ENCODE peak calls at places on chromosomes 5 and 9, in ten cellular contexts. R is GM23338; G is endodermal cell; T is CD8-positive, alpha-beta T cell; A is lower lobe of right lung; U is tibial artery; K is psoas muscle; Z is SJSA1; V is small intestine; O is ovary. H is an unnamed sample. For H3K4me1 and H3K36me3, the result is how much of the 10 kb centered on the place peaks cover.

GRCh38 chr9:96376926-96377874 is 6.3 kb downstream of the SLC35D2 start:
- DNase-seq in V (peak), A (peak), R (no peak), T (no peak), O (no peak), K (no peak), Z (peak), G (no peak), U (no peak), H (no peak)

GRCh38 chr5:141494761-141495455 is 6.0 kb downstream of the PCDHGC5 start:
- DNase-seq in A (no peak), K (no peak), G (peak), U (no peak), R (peak), V (no peak), T (no peak), O (peak), Z (no peak), H (no peak)

GRCh38 chr9:75238311-75238976 is 150.1 kb downstream of the OSTF1 start:
- DNase-seq in G (peak), V (peak), Z (no peak), U (no peak), O (no peak), A (peak), K (no peak), T (peak), R (peak), H (peak)

GRCh38 chr5:127187711-127188110 is 102.9 kb upstream of the MEGF10 start:
- DNase-seq in V (no peak), G (no peak), A (no peak), T (no peak), R (no peak), Z (no peak), K (no peak), U (no peak), O (no peak), H (no peak)

GRCh38 chr5:117590944-117591343 is 1016.3 kb upstream of the SEMA6A start:
- DNase-seq in U (no peak), O (no peak), V (peak), T (no peak), K (no peak), Z (no peak), R (peak), A (no peak), G (no peak), H (no peak)

GRCh38 chr5:66362676-66363075 is 218.6 kb downstream of the SREK1 start:
- DNase-seq in T (no peak), G (peak), K (no peak), O (no peak), R (no peak), Z (no peak), U (no peak), A (no peak), V (no peak), H (no peak)

GRCh38 chr5:158759276-158759675 is 340.4 kb downstream of the EBF1 start:
- DNase-seq in Z (no peak), V (no peak), T (no peak), G (no peak), R (no peak), O (no peak), U (no peak), A (no peak), K (no peak), H (no peak)

GRCh38 chr5:148574167-148574566 is 80.2 kb downstream of the HTR4 start:
- DNase-seq in Z (no peak), K (no peak), G (no peak), A (no peak), U (no peak), O (no peak), R (no peak), T (no peak), V (no peak), H (no peak)

GRCh38 chr9:20726144-20726543 is 42.1 kb downstream of the FOCAD start:
- DNase-seq in Z (no peak), K (no peak), O (no peak), V (no peak), U (no peak), G (no peak), R (peak), A (no peak), T (no peak), H (no peak)

GRCh38 chr9:131043097-131043496 is 34.1 kb downstream of the LAMC3 start:
- DNase-seq in U (no peak), O (no peak), V (no peak), G (no peak), A (no peak), K (no peak), Z (no peak), R (no peak), T (no peak), H (no peak)

GRCh38 chr9:72954431-72955420 is 1.9 kb upstream of the ALDH1A1 start:
- DNase-seq in A (no peak), R (no peak), O (peak), K (peak), G (no peak), T (no peak), Z (no peak), V (no peak), U (peak), H (no peak)

GRCh38 chr9:130766031-130766903 is 68.8 kb upstream of the ABL1 start:
- DNase-seq in V (peak), R (no peak), U (no peak), G (no peak), Z (no peak), O (no peak), T (no peak), A (no peak), K (peak), H (no peak)

GRCh38 chr5:99045864-99046263 is 117.1 kb upstream of the CHD1 start:
- DNase-seq in O (no peak), Z (no peak), K (no peak), G (no peak), A (no peak), U (no peak), R (no peak), V (no peak), T (no peak), H (no peak)

GRCh38 chr9:135095470-135096407 is 8.3 kb downstream of the OLFM1 start:
- DNase-seq in T (no peak), O (no peak), V (no peak), G (no peak), K (no peak), U (no peak), R (no peak), Z (no peak), A (no peak), H (no peak)

GRCh38 chr5:126384985-126385384 is 38.2 kb upstream of the GRAMD2B start:
- DNase-seq in U (no peak), V (no peak), R (no peak), A (no peak), G (no peak), K (no peak), O (no peak), Z (peak), T (no peak), H (no peak)

GRCh38 chr9:115254217-115254616 is 136.3 kb upstream of the TNC start:
- DNase-seq in T (no peak), R (no peak), U (no peak), A (no peak), G (no peak), K (no peak), V (no peak), Z (no peak), O (no peak), H (no peak)

GRCh38 chr5:113749334-113749733 is 235.8 kb downstream of the YTHDC2 start:
- DNase-seq in V (no peak), U (no peak), A (no peak), T (no peak), Z (no peak), O (no peak), G (no peak), R (peak), K (no peak), H (no peak)

GRCh38 chr5:61299254-61299653 is 32.8 kb upstream of the ZSWIM6 start:
- DNase-seq in U (no peak), T (no peak), V (no peak), A (no peak), G (no peak), R (no peak), Z (peak), K (no peak), O (no peak), H (no peak)
- H3K4me1 ChIP-seq in U (under half), T (under half), V (under half), A (under half), G (under half), R (under half), Z (under half), K (under half), O (under half), H (under half)

DNA sequence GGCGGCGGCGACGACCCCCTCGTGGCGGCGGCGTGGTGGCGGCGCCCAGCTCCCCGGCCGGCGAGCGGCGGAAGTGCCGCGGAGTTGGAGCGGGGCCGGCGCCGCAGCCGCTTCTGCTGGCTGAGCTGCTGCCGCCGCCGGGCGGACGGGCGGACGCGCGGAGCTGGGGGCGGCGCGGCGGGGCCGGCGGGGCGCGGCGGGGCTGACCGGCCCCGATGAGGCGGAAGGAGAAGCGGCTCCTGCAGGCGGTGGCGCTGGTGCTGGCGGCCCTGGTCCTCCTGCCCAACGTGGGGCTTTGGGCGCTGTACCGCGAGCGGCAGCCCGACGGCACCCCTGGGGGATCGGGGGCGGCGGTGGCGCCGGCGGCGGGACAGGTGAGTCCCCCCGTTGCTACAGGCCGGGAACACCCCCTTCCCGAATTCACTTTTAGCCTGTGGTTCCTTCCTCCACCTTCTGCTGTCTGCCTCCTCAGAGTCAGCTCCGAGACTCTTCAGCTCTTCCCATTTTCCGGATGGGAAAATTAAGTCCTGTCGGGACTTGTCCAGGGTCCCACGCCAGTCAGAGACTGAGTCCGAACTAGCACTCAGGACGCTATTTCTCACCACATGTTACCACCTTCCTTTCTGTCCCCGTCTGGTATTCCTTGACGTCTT is at the start of gene GALNT10:
- DNase-seq in U (no peak), T (peak), O (peak), A (peak), R (peak), V (peak), K (peak), Z (peak), G (no peak), H (no peak)
- H3K4me3 ChIP-seq in U (peak), T (peak), O (peak), A (peak), R (peak), V (peak), K (peak), Z (peak), G (peak), H (peak)

GRCh38 chr5:56759521-56759920 is 55.8 kb upstream of the MAP3K1 start:
- DNase-seq in R (no peak), Z (no peak), K (no peak), U (no peak), G (no peak), A (no peak), V (no peak), T (no peak), O (no peak), H (no peak)
- H3K36me3 ChIP-seq in R (under half), Z (under half), K (under half), U (under half), G (under half), A (under half), V (under half), T (under half), O (under half), H (under half)

DNA sequence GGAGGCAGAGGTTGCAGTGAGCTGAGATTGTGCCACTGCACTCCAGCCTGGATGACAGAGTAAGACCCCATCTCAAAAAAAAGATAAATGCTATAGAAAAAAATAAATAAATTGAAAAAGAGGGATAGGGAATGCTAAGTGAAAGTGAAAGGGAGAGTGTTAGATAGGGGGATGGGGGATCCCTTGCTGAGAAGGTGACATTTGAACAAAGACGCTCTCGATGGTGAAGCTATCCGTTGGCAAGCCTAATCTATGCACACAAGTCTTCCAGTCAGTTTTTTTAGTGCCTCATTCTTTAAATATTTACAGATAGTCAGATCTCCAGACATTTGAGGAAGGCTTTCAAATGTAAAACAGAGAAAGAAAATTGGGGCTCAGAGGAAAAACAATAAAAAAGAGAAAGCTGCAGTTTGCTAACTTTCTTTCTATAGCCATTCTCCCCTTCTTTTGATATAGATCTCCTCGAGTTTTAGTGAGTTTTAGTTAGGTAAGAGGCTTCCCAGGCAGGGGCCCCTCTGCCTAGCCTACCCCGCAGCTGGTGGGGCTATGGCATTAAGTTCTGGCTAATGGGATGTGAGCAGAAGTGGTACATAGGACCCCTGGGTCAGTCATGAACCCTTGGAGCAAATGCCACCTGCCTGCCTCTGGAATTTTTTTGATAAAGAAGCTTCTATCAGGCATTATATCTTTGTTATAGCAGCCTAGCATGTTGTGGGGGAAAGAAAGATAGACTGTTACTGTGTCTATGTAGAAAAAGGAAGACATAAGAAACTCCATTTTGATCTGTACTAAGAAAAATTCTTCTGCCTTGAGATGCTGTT is 12.0 kb downstream of the GLRX start:
- DNase-seq in O (no peak), R (peak), K (no peak), U (no peak), G (peak), T (no peak), A (no peak), V (no peak), Z (no peak), H (no peak)
- H3K4me1 ChIP-seq in O (under half), R (under half), K (under half), U (under half), G (under half), T (half or more), A (half or more), V (under half), Z (under half), H (half or more)

GRCh38 chr5:39091940-39092580 is 17.9 kb upstream of the RICTOR start:
- DNase-seq in R (no peak), O (no peak), G (no peak), U (no peak), Z (no peak), V (no peak), A (no peak), T (no peak), K (no peak), H (no peak)
- H3K4me3 ChIP-seq in R (no peak), O (no peak), G (no peak), U (no peak), Z (no peak), V (no peak), A (no peak), T (no peak), K (no peak), H (no peak)

GRCh38 chr5:92868442-92868841 is 712.6 kb downstream of the NR2F1-AS1 start:
- DNase-seq in V (no peak), R (no peak), A (no peak), Z (no peak), O (no peak), T (no peak), K (no peak), G (no peak), U (no peak), H (no peak)
- H3K36me3 ChIP-seq in V (under half), R (under half), A (under half), Z (under half), O (under half), T (under half), K (under half), G (under half), U (under half), H (under half)

H was measured in CD4-positive, CD25-positive, alpha-beta regulatory T cell.